ENCODE peak calls at places on chromosomes 7 and 10, in nine cellular contexts. U is PC-3, S is germinal center, Y is RCC 7860, I is A172, W is right cardiac atrium, J is NCI-H1092 treated with DMSO at 0.1 percent for 48 hours, T is NCI-H2081, H is substantia nigra. E is an unnamed sample.

GRCh38 chr10:86974484-86974883 is 6.2 kb downstream of the ADIRF start:
- DNase-seq in U (peak; percentile 54), S (no peak), Y (no peak), I (no peak), W (no peak), J (no peak), T (no peak), H (no peak), E (no peak)

GRCh38 chr10:87771871-87772500 is 46.0 kb downstream of the ATAD1 start:
- DNase-seq in U (peak; percentile 59), S (peak; percentile 13), Y (peak; percentile 30), I (peak; percentile 32), W (no peak), J (no peak), T (no peak), H (no peak), E (no peak)

GRCh38 chr7:16397497-16398210 is 23.7 kb downstream of the CRPPA start:
- DNase-seq in U (no peak), S (no peak), Y (no peak), I (no peak), W (no peak), J (no peak), T (no peak), H (no peak), E (no peak)

GRCh38 chr7:65269150-65269856 is 104.4 kb upstream of the ZNF92 start:
- DNase-seq in U (no peak), S (peak; percentile 79), Y (peak; percentile 82), I (peak; percentile 97), W (peak; percentile 63), J (peak; percentile 82), T (peak; percentile 97), H (no peak), E (no peak)

GRCh38 chr7:452230-452751 is 67.4 kb downstream of the PDGFA start:
- DNase-seq in U (no peak), S (no peak), Y (no peak), I (no peak), W (peak; percentile 68), J (no peak), T (no peak), H (no peak), E (no peak)

GRCh38 chr10:58555930-58556311 is 43.2 kb downstream of the BICC1 start:
- DNase-seq in U (no peak), S (no peak), Y (no peak), I (no peak), W (no peak), J (no peak), T (no peak), H (no peak), E (no peak)

GRCh38 chr10:92714872-92715271 is 25.1 kb downstream of the HHEX start:
- DNase-seq in U (no peak), S (no peak), Y (no peak), I (no peak), W (no peak), J (no peak), T (no peak), H (no peak), E (no peak)

GRCh38 chr7:104023100-104023499 is 33.6 kb upstream of the RELN start:
- DNase-seq in U (no peak), S (no peak), Y (no peak), I (no peak), W (no peak), J (no peak), T (no peak), H (no peak), E (no peak)

GRCh38 chr10:99598781-99599481 is 21.3 kb downstream of the SLC25A28 start:
- DNase-seq in U (peak; percentile 10), S (no peak), Y (no peak), I (no peak), W (no peak), J (no peak), T (no peak), H (no peak), E (no peak)

GRCh38 chr7:49775065-49775948 is 1.9 kb downstream of the VWC2 start:
- DNase-seq in U (no peak), S (no peak), Y (no peak), I (no peak), W (peak; percentile 71), J (no peak), T (no peak), H (no peak), E (no peak)

GRCh38 chr10:30431435-30431911 is 2.5 kb upstream of the MAP3K8 start:
- DNase-seq in U (no peak), S (no peak), Y (no peak), I (peak; percentile 71), W (peak; percentile 84), J (no peak), T (no peak), H (no peak), E (no peak)

GRCh38 chr10:131421381-131421780 is 109.9 kb upstream of the TCERG1L start:
- DNase-seq in U (no peak), S (no peak), Y (no peak), I (no peak), W (peak; percentile 12), J (no peak), T (no peak), H (no peak), E (no peak)

GRCh38 chr7:159039716-159040115 is 105.0 kb downstream of the VIPR2 start:
- DNase-seq in U (no peak), S (no peak), Y (no peak), I (no peak), W (no peak), J (no peak), T (no peak), H (no peak), E (no peak)

GRCh38 chr10:59536151-59536550 is 173.5 kb downstream of the SLC16A9 start:
- DNase-seq in U (peak; percentile 84), S (no peak), Y (peak; percentile 16), I (peak; percentile 13), W (no peak), J (no peak), T (no peak), H (no peak), E (no peak)

GRCh38 chr7:66140924-66141323 is 26.3 kb downstream of the CRCP start:
- DNase-seq in U (peak; percentile 27), S (no peak), Y (no peak), I (peak; percentile 78), W (peak; percentile 85), J (no peak), T (no peak), H (peak; percentile 39), E (no peak)

GRCh38 chr10:84310470-84310869 is 17.9 kb upstream of the CCSER2 start:
- DNase-seq in U (no peak), S (no peak), Y (peak; percentile 81), I (peak; percentile 55), W (no peak), J (no peak), T (no peak), H (no peak), E (no peak)

GRCh38 chr10:104350146-104350635 is 3.4 kb upstream of the CFAP58 start:
- DNase-seq in U (peak; percentile 72), S (peak; percentile 42), Y (peak; percentile 47), I (peak; percentile 70), W (no peak), J (peak; percentile 40), T (peak; percentile 48), H (no peak), E (peak; percentile 67)

GRCh38 chr7:100568936-100569844 is 4.5 kb downstream of the SAP25 start:
- DNase-seq in U (no peak), S (peak; percentile 41), Y (no peak), I (no peak), W (peak; percentile 80), J (peak; percentile 78), T (peak; percentile 34), H (peak; percentile 65), E (peak; percentile 51)

GRCh38 chr7:29177963-29178612 is 16.5 kb upstream of the CHN2 start:
- DNase-seq in U (peak; percentile 26), S (no peak), Y (no peak), I (peak; percentile 41), W (peak; percentile 68), J (no peak), T (no peak), H (no peak), E (no peak)

GRCh38 chr7:114944742-114945625 is 23.1 kb downstream of the MDFIC start:
- DNase-seq in U (no peak), S (no peak), Y (no peak), I (no peak), W (peak; percentile 86), J (no peak), T (no peak), H (no peak), E (no peak)

GRCh38 chr7:84176716-84177115 is 17.9 kb downstream of the SEMA3A start:
- DNase-seq in U (no peak), S (no peak), Y (no peak), I (no peak), W (no peak), J (no peak), T (no peak), H (no peak), E (no peak)

GRCh38 chr10:122112021-122112616 is 123.2 kb downstream of the TACC2 start:
- DNase-seq in U (peak; percentile 70), S (no peak), Y (peak; percentile 36), I (no peak), W (no peak), J (no peak), T (no peak), H (no peak), E (no peak)

GRCh38 chr10:132836832-132837540 is 51.0 kb upstream of the NKX6-2 start:
- DNase-seq in U (peak; percentile 41), S (peak; percentile 80), Y (no peak), I (peak; percentile 4), W (no peak), J (no peak), T (peak; percentile 10), H (peak; percentile 35), E (peak; percentile 42)

GRCh38 chr10:43322321-43322720 is 49.1 kb upstream of the FXYD4 start:
- DNase-seq in U (no peak), S (no peak), Y (no peak), I (no peak), W (no peak), J (no peak), T (no peak), H (peak; percentile 24), E (no peak)

GRCh38 chr7:30927559-30927958 is 15.9 kb downstream of the AQP1 start:
- DNase-seq in U (no peak), S (no peak), Y (no peak), I (no peak), W (no peak), J (no peak), T (no peak), H (no peak), E (no peak)

GRCh38 chr7:110142939-110143526 is 947.9 kb upstream of the LRRN3 start:
- DNase-seq in U (no peak), S (no peak), Y (no peak), I (no peak), W (no peak), J (no peak), T (no peak), H (no peak), E (no peak)

GRCh38 chr7:149690688-149691446 is 82.5 kb downstream of the ZNF467 start:
- DNase-seq in U (peak; percentile 54), S (no peak), Y (peak; percentile 91), I (peak; percentile 91), W (peak; percentile 65), J (peak; percentile 19), T (no peak), H (no peak), E (no peak)